ENCODE peak calls at places on chromosomes 5 and 9, in six cellular contexts. G, E, Z, Y, U and X are unnamed samples.

GRCh38 chr5:134133995-134134541 is 19.6 kb downstream of the TCF7 start:
- DNase-seq in U (no peak), Y (peak), Z (peak), E (no peak), G (no peak), X (peak)

GRCh38 chr9:126016579-126017290 is 269.6 kb downstream of the PBX3 start:
- DNase-seq in Z (no peak), G (no peak), E (no peak), U (no peak), Y (no peak), X (no peak)

GRCh38 chr5:135667662-135668061 is 88.9 kb upstream of the CXCL14 start:
- DNase-seq in U (no peak), E (no peak), G (no peak), Z (no peak), Y (no peak), X (no peak)

GRCh38 chr5:36481721-36482120 is 124.7 kb upstream of the SLC1A3 start:
- DNase-seq in G (no peak), U (no peak), Y (no peak), Z (no peak), E (no peak), X (no peak)

GRCh38 chr5:172622091-172623046 is 18.7 kb upstream of the NEURL1B start:
- DNase-seq in E (no peak), Z (no peak), G (no peak), Y (no peak), U (no peak), X (peak)

GRCh38 chr9:134944351-134944802 is 26.7 kb upstream of the FCN1 start:
- DNase-seq in U (no peak), Z (peak), E (no peak), Y (no peak), G (no peak), X (peak)

GRCh38 chr5:112203229-112203628 is 215.8 kb downstream of the EPB41L4A start:
- DNase-seq in E (no peak), U (no peak), Z (no peak), G (no peak), Y (no peak), X (no peak)

GRCh38 chr9:91411096-91411771 is 12.4 kb downstream of the NFIL3 start:
- DNase-seq in U (no peak), G (no peak), E (no peak), Y (no peak), Z (no peak), X (no peak)

GRCh38 chr5:181166812-181167733 is 19.7 kb downstream of the OR2V2 start:
- DNase-seq in Y (no peak), E (no peak), U (no peak), G (no peak), Z (no peak), X (no peak)

GRCh38 chr9:136327313-136327971 is at the start of gene GPSM1:
- DNase-seq in G (no peak), Z (no peak), U (no peak), Y (no peak), E (peak), X (no peak)

GRCh38 chr9:131739988-131740648 is at the start of gene RAPGEF1:
- DNase-seq in G (no peak), E (peak), U (peak), Z (no peak), Y (peak), X (peak)

GRCh38 chr9:15513335-15513734 is 2.6 kb upstream of the PSIP1 start:
- DNase-seq in E (no peak), G (peak), Z (no peak), U (no peak), Y (no peak), X (no peak)

GRCh38 chr9:133939845-133940244 is 52.3 kb downstream of the VAV2 start:
- DNase-seq in Z (peak), E (no peak), G (no peak), Y (no peak), U (no peak), X (peak)

GRCh38 chr9:133569891-133570651 is 35.6 kb downstream of the ADAMTSL2 start:
- DNase-seq in Z (no peak), G (no peak), U (no peak), E (no peak), Y (no peak), X (no peak)

GRCh38 chr5:9724707-9725106 is 94.6 kb upstream of the TAS2R1 start:
- DNase-seq in Z (no peak), U (no peak), Y (no peak), G (no peak), E (no peak), X (no peak)

GRCh38 chr5:79236364-79236969 is 536 bp downstream of the JMY start:
- DNase-seq in E (no peak), Z (peak), Y (no peak), G (peak), U (peak), X (no peak)